ENCODE peak calls at places on chromosomes 5 and 9, in seven cellular contexts. D is astrocyte; Q is HCT116; U is CD8-positive, alpha-beta T cell; K is SK-N-SH; J is psoas muscle; N is A549. T is an unnamed sample. For H3K9me3, the result is how much of the 10 kb centered on the place peaks cover.

GRCh38 chr9:137441289-137441934 is at the start of gene ENTPD8:
- DNase-seq in K (peak), J (peak), Q (no peak), N (peak), D (no peak), U (no peak), T (no peak)

GRCh38 chr5:1867114-1867814 is 15.5 kb downstream of the IRX4 start:
- DNase-seq in K (no peak), J (no peak), D (no peak), U (no peak), Q (no peak), N (no peak), T (no peak)

GRCh38 chr5:168920019-168920813 is 341.0 kb upstream of the PANK3 start:
- DNase-seq in Q (no peak), N (no peak), U (no peak), D (no peak), J (no peak), K (no peak), T (no peak)

GRCh38 chr5:176721509-176721908 is 74.2 kb downstream of the TSPAN17 start:
- DNase-seq in Q (no peak), J (no peak), D (no peak), U (no peak), K (no peak), N (no peak), T (no peak)

GRCh38 chr9:96524045-96524444 is 74.1 kb downstream of the HABP4 start:
- DNase-seq in U (no peak), Q (no peak), K (no peak), N (no peak), J (no peak), D (no peak), T (no peak)

GRCh38 chr5:74240783-74241750 is 399.5 kb downstream of the ENC1 start:
- DNase-seq in D (no peak), K (no peak), J (no peak), U (no peak), N (no peak), Q (no peak), T (no peak)

GRCh38 chr9:14310247-14310646 is 3.7 kb downstream of the NFIB start:
- DNase-seq in D (no peak), N (no peak), K (no peak), J (no peak), U (no peak), Q (no peak), T (no peak)

GRCh38 chr5:173472164-173472563 is 143.9 kb upstream of the STC2 start:
- DNase-seq in K (no peak), Q (peak), N (peak), D (peak), U (no peak), J (peak), T (no peak)

GRCh38 chr5:94276056-94276455 is 342.3 kb downstream of the KIAA0825 start:
- DNase-seq in J (no peak), D (no peak), U (no peak), Q (no peak), N (no peak), K (no peak), T (no peak)

GRCh38 chr9:98045234-98046160 is 11.0 kb upstream of the NANS start:
- DNase-seq in U (peak), Q (peak), J (no peak), K (no peak), D (no peak), N (peak), T (peak)
- TF ChIP-seq CTCF in U (no peak), Q (peak), J (no peak), K (no peak), D (no peak), N (no peak), T (peak)

GRCh38 chr5:36416605-36417004 is 114.9 kb upstream of the RANBP3L start:
- DNase-seq in Q (no peak), K (no peak), J (no peak), D (no peak), U (no peak), N (no peak), T (no peak)

GRCh38 chr5:36417668-36418067 is 116.0 kb upstream of the RANBP3L start:
- DNase-seq in U (no peak), N (no peak), D (no peak), Q (no peak), J (no peak), K (no peak), T (no peak)

GRCh38 chr5:36414869-36415282 is 113.2 kb upstream of the RANBP3L start:
- DNase-seq in U (no peak), J (no peak), N (peak), D (no peak), Q (peak), K (peak), T (no peak)

GRCh38 chr5:36418172-36418979 is 116.7 kb upstream of the RANBP3L start:
- DNase-seq in J (no peak), Q (no peak), U (no peak), D (no peak), K (no peak), N (no peak), T (no peak)

DNA sequence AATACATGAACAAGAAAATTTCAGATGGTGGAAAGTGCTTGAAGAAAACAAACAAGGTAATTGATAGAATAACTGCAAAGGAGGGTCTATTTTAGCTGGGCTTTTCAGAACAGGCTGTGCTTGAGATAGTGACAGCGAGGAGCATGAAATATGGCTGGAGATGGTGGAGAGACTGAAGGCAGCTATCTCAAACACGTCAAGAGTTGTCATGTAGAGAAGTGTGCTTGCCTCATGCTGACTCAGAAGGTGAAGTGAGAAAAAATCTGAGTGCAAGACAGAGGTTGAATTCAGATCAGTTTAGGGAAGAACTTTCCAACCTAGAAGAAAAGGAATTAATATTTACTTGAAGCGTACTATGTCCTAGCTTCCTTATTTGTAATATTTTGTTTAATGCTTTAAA is 115.5 kb upstream of the RANBP3L start:
- DNase-seq in K (no peak), J (no peak), U (no peak), Q (no peak), N (no peak), D (no peak), T (no peak)
- H3K9me3 ChIP-seq in K (under half), J (under half), U (under half), Q (under half), N (under half), D (under half), T (under half)

GRCh38 chr9:129321511-129322021 is 143.5 kb upstream of the IER5L start:
- DNase-seq in J (no peak), D (no peak), U (no peak), Q (no peak), N (no peak), K (no peak), T (no peak)
- H3K27ac ChIP-seq in J (peak), D (no peak), U (no peak), Q (no peak), N (peak), K (peak), T (no peak)

GRCh38 chr9:36728651-36729520 is 156.2 kb downstream of the MELK start:
- DNase-seq in K (peak), N (peak), D (peak), U (peak), J (peak), Q (peak), T (peak)
- TF ChIP-seq CTCF in K (peak), N (peak), D (peak), U (peak), J (peak), Q (peak), T (peak)

GRCh38 chr5:28014779-28015178 is 976.4 kb upstream of the CDH9 start:
- DNase-seq in Q (peak), J (no peak), N (peak), D (no peak), K (peak), U (no peak), T (no peak)
- H3K9me3 ChIP-seq in Q (under half), J (under half), N (under half), D (under half), K (under half), U (under half), T (under half)

DNA sequence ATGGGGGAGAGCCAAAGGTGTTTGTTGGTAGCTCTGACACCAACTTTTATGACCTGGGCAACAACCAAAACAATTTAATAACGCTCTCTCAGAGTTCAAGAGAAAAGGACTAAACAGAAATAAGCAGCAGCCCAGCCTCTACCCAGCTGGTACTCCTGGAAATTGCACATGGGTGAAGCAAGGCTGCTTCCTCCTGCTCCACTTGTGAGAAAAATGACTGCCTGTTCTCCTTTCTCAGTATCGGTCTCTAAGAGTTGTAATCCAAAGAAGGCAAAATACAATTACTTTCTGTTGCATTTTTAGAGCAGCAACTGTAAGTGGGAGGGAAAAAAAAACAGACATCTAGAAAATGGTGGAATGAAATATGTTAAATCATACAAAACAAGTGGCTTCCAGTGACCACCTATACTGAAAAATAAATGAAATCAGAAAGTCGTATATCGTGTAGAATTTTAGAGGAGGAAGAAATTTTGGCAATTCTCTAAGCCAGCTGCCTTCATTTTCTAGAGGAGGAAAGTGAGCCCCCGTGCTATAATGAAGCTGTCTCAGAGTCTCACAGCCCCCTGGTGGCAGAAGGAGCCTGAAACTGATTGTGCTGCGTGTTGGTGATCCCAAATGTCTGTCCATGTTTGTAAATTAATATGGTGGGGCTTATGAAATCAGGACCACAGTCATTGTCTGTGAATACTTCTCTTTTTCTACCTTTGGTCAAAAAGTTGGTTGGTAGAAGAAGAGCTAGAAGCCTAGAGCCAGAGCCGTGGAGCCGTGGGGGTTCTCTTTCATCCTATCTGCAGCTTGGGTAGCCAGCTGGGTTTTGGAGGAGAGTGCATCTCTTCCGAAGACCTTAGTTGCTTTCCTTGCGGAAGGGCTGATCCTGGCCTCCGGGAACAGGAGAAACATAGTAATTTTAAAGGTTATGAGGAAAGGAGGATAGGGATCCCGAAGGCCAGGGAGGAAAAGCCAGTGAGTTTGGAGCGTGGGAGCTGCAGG is 139.9 kb downstream of the PIP5K1B start:
- DNase-seq in U (no peak), K (peak), J (peak), Q (peak), D (no peak), N (peak), T (no peak)
- H3K27ac ChIP-seq in U (no peak), K (no peak), J (no peak), Q (no peak), D (no peak), N (no peak), T (no peak)

DNA sequence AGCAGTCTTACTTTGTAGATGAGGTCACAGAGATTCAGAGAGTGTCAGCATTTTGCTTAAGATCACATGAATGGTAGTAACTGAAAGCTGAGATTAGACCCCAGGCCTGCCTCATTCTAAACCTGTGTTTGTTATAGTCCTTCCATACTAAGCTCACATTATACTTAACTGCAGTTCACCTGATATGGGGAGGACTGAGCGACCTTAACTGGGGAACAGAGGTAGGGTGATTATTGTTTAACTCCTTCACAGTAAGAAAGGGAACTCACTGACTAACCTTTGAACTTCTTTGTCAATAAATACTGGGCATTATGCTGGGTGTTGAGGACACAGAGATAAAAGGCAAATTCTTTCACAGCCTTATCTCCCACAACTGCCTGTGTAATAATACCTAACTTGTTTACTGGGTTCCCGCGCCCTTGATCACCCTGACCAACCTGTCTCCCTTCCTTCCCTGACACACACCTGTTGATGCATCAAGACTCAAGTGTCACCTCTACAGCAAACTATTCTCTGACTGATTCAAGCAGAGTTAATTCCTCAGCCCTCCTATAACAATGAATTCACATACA is 27.2 kb downstream of the DEPDC1B start:
- DNase-seq in N (no peak), Q (no peak), U (no peak), J (no peak), K (no peak), D (no peak), T (no peak)
- TF ChIP-seq CTCF in N (no peak), Q (no peak), U (no peak), J (no peak), K (no peak), D (no peak), T (no peak)

GRCh38 chr5:178941361-178941760 is 363 bp downstream of the ZNF454 start:
- DNase-seq in J (peak), D (peak), Q (no peak), N (no peak), K (no peak), U (no peak), T (no peak)

GRCh38 chr5:178940569-178941360 is at the start of gene ZNF454:
- DNase-seq in N (no peak), D (peak), J (peak), U (no peak), K (peak), Q (no peak), T (no peak)
- H3K9me3 ChIP-seq in N (under half), D (half or more), J (under half), U (under half), K (under half), Q (under half), T (half or more)

T was measured in CD4-positive, alpha-beta T cell.